ENCODE peak calls at places on chromosomes 4 and X, in eight cellular contexts. N is HL-60; U is GF-D8; H is cardiac muscle cell; G is HEK293T; B is stimulated activated CD8-positive, alpha-beta memory T cell treated with anti-CD3 and anti-CD28 coated beads, Interleukin-4, amount 100 ng/mL, for 24 hours; A is NCI-H460; Y is psoas muscle. P is an unnamed sample.

GRCh38 chr4:138290803-138291202 is 48.7 kb upstream of the SLC7A11 start:
- DNase-seq in U (no peak), Y (no peak), A (no peak), H (no peak), B (no peak), G (no peak), N (no peak), P (no peak)

GRCh38 chr4:169184686-169185085 is 86.1 kb downstream of the SH3RF1 start:
- DNase-seq in N (no peak), Y (no peak), U (no peak), A (no peak), B (no peak), G (no peak), H (no peak), P (no peak)

GRCh38 chrX:14946721-14947120 is 73.5 kb downstream of the MOSPD2 start:
- DNase-seq in N (no peak), U (no peak), A (no peak), H (no peak), B (no peak), Y (no peak), G (no peak), P (no peak)

GRCh38 chr4:119300072-119300387 is 21.9 kb downstream of the FABP2 start:
- DNase-seq in H (peak), U (no peak), Y (peak), A (no peak), N (no peak), B (no peak), G (peak), P (peak)

GRCh38 chr4:25863347-25863784 is 578 bp upstream of the SEL1L3 start:
- DNase-seq in A (no peak), H (peak), U (no peak), B (no peak), N (no peak), G (no peak), Y (no peak), P (no peak)

GRCh38 chr4:126737899-126738526 is 894.7 kb upstream of the INTU start:
- DNase-seq in N (no peak), H (no peak), G (no peak), A (no peak), U (no peak), B (no peak), Y (no peak), P (no peak)

GRCh38 chr4:66000500-66001117 is 330.3 kb upstream of the EPHA5 start:
- DNase-seq in H (peak), A (no peak), G (no peak), B (no peak), Y (no peak), N (no peak), U (no peak), P (no peak)

GRCh38 chrX:85993539-85994197 is 53.7 kb downstream of the CHM start:
- DNase-seq in G (no peak), Y (no peak), U (no peak), A (no peak), N (no peak), H (no peak), B (no peak), P (no peak)

GRCh38 chrX:85493821-85494220 is 114.4 kb upstream of the POF1B start:
- DNase-seq in H (no peak), A (no peak), B (no peak), Y (no peak), N (no peak), U (no peak), G (no peak), P (no peak)

GRCh38 chr4:2322227-2322626 is 60.3 kb upstream of the MXD4 start:
- DNase-seq in G (peak), A (no peak), U (no peak), H (no peak), N (no peak), B (no peak), Y (no peak), P (no peak)

GRCh38 chr4:1374706-1375045 is 27.7 kb downstream of the UVSSA start:
- DNase-seq in G (no peak), Y (peak), U (no peak), B (no peak), N (no peak), A (no peak), H (no peak), P (no peak)